ENCODE peak calls at places on chromosomes 5 and 9, in eight cellular contexts. Z, V, G, D, S, P, F and C are unnamed samples.

GRCh38 chr9:98101868-98102273 is 17.2 kb downstream of the TRIM14 start:
- DNase-seq in F (no peak), Z (no peak), G (no peak), S (peak), V (no peak), P (no peak), D (no peak), C (no peak)

GRCh38 chr5:40755093-40755406 is 711 bp downstream of the TTC33 start:
- DNase-seq in Z (peak), S (peak), D (no peak), V (peak), F (peak), P (peak), G (peak), C (peak)

GRCh38 chr5:14809369-14810144 is 62.0 kb downstream of the ANKH start:
- DNase-seq in G (no peak), D (no peak), V (no peak), S (peak), P (peak), Z (peak), F (peak), C (no peak)

GRCh38 chr9:97372580-97372979 is 39.3 kb upstream of the TDRD7 start:
- DNase-seq in V (no peak), S (no peak), Z (no peak), G (no peak), P (no peak), F (no peak), D (no peak), C (no peak)

GRCh38 chr5:123819401-123819800 is 307.4 kb downstream of the CSNK1G3 start:
- DNase-seq in G (no peak), F (no peak), P (no peak), Z (no peak), S (no peak), D (no peak), V (no peak), C (no peak)

GRCh38 chr5:138148811-138149210 is 9.6 kb upstream of the NME5 start:
- DNase-seq in D (no peak), G (no peak), V (no peak), S (no peak), P (peak), Z (peak), F (peak), C (no peak)

GRCh38 chr9:20573023-20573422 is 49.3 kb downstream of the MLLT3 start:
- DNase-seq in D (no peak), P (no peak), F (no peak), G (no peak), S (no peak), V (no peak), Z (no peak), C (no peak)

GRCh38 chr5:14134086-14134485 is 9.1 kb upstream of the TRIO start:
- DNase-seq in D (no peak), S (no peak), P (no peak), F (no peak), V (no peak), Z (no peak), G (no peak), C (no peak)

GRCh38 chr5:6822556-6823343 is 109.5 kb downstream of the TENT4A start:
- DNase-seq in Z (no peak), G (no peak), D (no peak), P (no peak), V (peak), S (no peak), F (no peak), C (no peak)

GRCh38 chr5:56815657-56816545 is 552 bp downstream of the MAP3K1 start:
- DNase-seq in F (no peak), V (no peak), D (no peak), P (no peak), Z (peak), S (peak), G (peak), C (peak)

GRCh38 chr9:21810388-21810787 is 8.0 kb downstream of the MTAP start:
- DNase-seq in D (no peak), Z (peak), V (no peak), G (no peak), P (peak), F (no peak), S (no peak), C (no peak)

GRCh38 chr9:72589684-72590555 is 68.5 kb downstream of the TMC1 start:
- DNase-seq in F (no peak), V (no peak), D (no peak), G (no peak), Z (no peak), P (peak), S (no peak), C (no peak)

GRCh38 chr5:63220244-63220643 is 641.6 kb downstream of the LRRC70 start:
- DNase-seq in Z (no peak), S (no peak), D (no peak), G (no peak), V (no peak), F (no peak), P (no peak), C (no peak)

GRCh38 chr5:178642351-178642909 is 15.6 kb upstream of the CLK4 start:
- DNase-seq in P (peak), F (peak), Z (peak), G (no peak), D (no peak), V (peak), S (no peak), C (no peak)

GRCh38 chr9:135448570-135449180 is 30.9 kb upstream of the PPP1R26 start:
- DNase-seq in G (no peak), V (no peak), S (no peak), D (no peak), Z (no peak), F (no peak), P (peak), C (no peak)

GRCh38 chr5:58114324-58114723 is 345.6 kb downstream of the PLK2 start:
- DNase-seq in S (no peak), P (peak), G (no peak), V (no peak), D (no peak), Z (peak), F (no peak), C (no peak)

GRCh38 chr9:130835441-130836298 is 616 bp downstream of the ABL1 start:
- DNase-seq in G (peak), V (peak), P (peak), D (no peak), F (no peak), S (peak), Z (peak), C (peak)

DNA sequence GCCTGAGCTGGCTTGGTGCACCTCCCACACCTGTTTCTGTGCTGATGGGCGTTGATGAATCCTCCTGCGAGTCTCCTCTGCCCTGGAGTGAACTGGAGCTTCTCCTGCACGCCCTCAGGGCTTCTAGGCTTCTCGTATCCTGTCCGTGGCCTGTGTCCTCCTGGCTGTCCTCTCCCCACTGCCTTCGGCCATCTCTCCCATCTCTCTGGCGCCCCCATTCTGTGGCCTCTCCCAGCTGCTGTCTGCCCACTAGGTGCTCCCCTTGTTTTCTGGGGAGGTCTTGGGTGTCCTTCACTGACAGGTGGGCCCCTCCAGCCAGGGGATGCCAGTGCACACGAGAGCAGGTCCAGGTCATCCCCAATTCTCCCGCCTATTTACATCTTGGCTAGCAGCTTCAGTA is 28.8 kb downstream of the AHRR start:
- DNase-seq in P (no peak), Z (no peak), V (no peak), S (peak), D (no peak), G (peak), F (no peak), C (no peak)
- TF ChIP-seq CTCF in P (peak), Z (peak), V (peak), S (peak), D (no peak), G (peak), F (no peak), C (no peak)

GRCh38 chr5:27652505-27652904 is 614.1 kb upstream of the CDH9 start:
- DNase-seq in G (no peak), V (peak), P (no peak), D (no peak), Z (no peak), S (no peak), F (no peak), C (no peak)
- TF ChIP-seq CTCF in G (no peak), V (peak), P (no peak), D (no peak), Z (no peak), S (no peak), F (no peak), C (peak)

GRCh38 chr5:20972419-20972925 is 984.5 kb upstream of the CDH18 start:
- DNase-seq in V (peak), S (no peak), G (peak), F (no peak), P (peak), D (no peak), Z (peak), C (peak)
- TF ChIP-seq CTCF in V (peak), S (peak), G (no peak), F (no peak), P (peak), D (peak), Z (peak), C (no peak)

DNA sequence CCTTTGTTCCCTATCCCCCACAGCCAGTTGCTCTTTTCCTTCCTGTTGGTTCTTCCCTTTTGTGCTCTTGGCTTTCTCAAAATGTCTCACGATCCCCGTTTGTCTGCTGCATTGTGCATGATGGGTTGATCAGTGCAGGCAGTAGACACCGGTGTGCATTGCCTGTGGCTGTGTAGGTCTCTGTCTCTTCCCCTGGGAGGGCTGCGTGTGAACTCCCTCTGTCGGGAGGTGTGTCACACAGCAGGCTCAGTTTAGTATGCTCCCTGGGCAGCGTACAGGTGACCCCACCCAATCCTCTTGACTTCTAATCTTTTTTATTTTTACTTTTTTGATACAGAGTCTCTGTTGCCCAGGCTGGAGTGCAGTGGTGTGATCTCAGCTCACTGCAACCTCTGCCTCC is 265.3 kb downstream of the FSTL4 start:
- DNase-seq in G (no peak), V (peak), D (no peak), F (no peak), P (no peak), S (peak), Z (no peak), C (no peak)
- TF ChIP-seq CTCF in G (no peak), V (peak), D (no peak), F (peak), P (no peak), S (peak), Z (no peak), C (no peak)